ENCODE peak calls at places on chromosome 14, in four cellular contexts. One of them, this sample, is unnamed.

GRCh38 chr14:26841920-26842741 is 244.3 kb upstream of the NOVA1 start:
- DNase-seq in uterus: peak; percentile 66
- DNase-seq in fibroblast of villous mesenchyme: peak; percentile 98
- DNase-seq in fibroblast of pulmonary artery: peak; percentile 100
- DNase-seq in this sample: peak; percentile 99

GRCh38 chr14:103519043-103519836 is 3.4 kb downstream of the CKB start:
- DNase-seq in fibroblast of pulmonary artery: peak; percentile 33
- DNase-seq in fibroblast of villous mesenchyme: no peak
- DNase-seq in uterus: peak; percentile 31
- DNase-seq in this sample: peak; percentile 48

GRCh38 chr14:104970231-104971068 is 7.7 kb downstream of the AHNAK2 start:
- DNase-seq in uterus: peak; percentile 92
- DNase-seq in fibroblast of villous mesenchyme: peak; percentile 87
- DNase-seq in fibroblast of pulmonary artery: peak; percentile 80
- DNase-seq in this sample: peak; percentile 88

GRCh38 chr14:55448146-55448614 is 7.8 kb upstream of the TBPL2 start:
- DNase-seq in fibroblast of pulmonary artery: peak; percentile 92
- DNase-seq in uterus: no peak
- DNase-seq in fibroblast of villous mesenchyme: peak; percentile 91
- DNase-seq in this sample: peak; percentile 96

GRCh38 chr14:95222151-95222631 is 64.9 kb upstream of the DICER1 start:
- DNase-seq in fibroblast of pulmonary artery: peak; percentile 52
- DNase-seq in fibroblast of villous mesenchyme: peak; percentile 39
- DNase-seq in uterus: peak; percentile 64
- DNase-seq in this sample: peak; percentile 55

GRCh38 chr14:30296956-30297405 is 262.0 kb upstream of the G2E3 start:
- DNase-seq in fibroblast of pulmonary artery: no peak
- DNase-seq in fibroblast of villous mesenchyme: no peak
- DNase-seq in uterus: no peak
- DNase-seq in this sample: no peak

GRCh38 chr14:65439117-65439516 is 26.6 kb downstream of the FUT8 start:
- DNase-seq in fibroblast of villous mesenchyme: no peak
- DNase-seq in uterus: no peak
- DNase-seq in fibroblast of pulmonary artery: no peak
- DNase-seq in this sample: no peak

GRCh38 chr14:59829941-59830734 is 40.4 kb downstream of the RTN1 start:
- DNase-seq in fibroblast of pulmonary artery: peak; percentile 23
- DNase-seq in fibroblast of villous mesenchyme: no peak
- DNase-seq in uterus: no peak
- DNase-seq in this sample: peak; percentile 39

DNA sequence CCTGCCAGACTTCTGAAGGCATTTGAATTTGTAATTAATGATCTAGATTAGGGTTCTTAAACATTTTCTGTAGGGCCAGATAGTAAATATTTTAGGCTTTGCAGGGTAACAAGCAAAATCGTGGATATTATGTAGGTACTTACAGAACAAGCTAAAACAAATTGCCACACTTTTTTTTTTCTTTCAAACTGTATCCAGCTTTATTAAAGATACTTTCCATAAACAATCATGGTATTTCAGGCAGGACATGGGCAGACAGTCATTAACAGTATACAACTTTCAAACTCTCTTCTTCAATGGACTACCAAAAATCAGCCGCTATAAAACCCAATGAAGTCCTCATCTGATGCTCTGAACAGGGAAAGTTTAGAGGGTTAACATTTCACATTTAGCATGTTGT is 9.6 kb downstream of the TRMT5 start:
- DNase-seq in uterus: no peak
- DNase-seq in fibroblast of pulmonary artery: no peak
- DNase-seq in fibroblast of villous mesenchyme: peak; percentile 30
- DNase-seq in this sample: no peak
- H3K4me3 ChIP-seq in uterus: no peak overlapping the region
- H3K4me3 ChIP-seq in fibroblast of pulmonary artery: no peak overlapping the region
- H3K4me3 ChIP-seq in fibroblast of villous mesenchyme: no peak overlapping the region
- H3K4me3 ChIP-seq in this sample: no peak overlapping the region

DNA sequence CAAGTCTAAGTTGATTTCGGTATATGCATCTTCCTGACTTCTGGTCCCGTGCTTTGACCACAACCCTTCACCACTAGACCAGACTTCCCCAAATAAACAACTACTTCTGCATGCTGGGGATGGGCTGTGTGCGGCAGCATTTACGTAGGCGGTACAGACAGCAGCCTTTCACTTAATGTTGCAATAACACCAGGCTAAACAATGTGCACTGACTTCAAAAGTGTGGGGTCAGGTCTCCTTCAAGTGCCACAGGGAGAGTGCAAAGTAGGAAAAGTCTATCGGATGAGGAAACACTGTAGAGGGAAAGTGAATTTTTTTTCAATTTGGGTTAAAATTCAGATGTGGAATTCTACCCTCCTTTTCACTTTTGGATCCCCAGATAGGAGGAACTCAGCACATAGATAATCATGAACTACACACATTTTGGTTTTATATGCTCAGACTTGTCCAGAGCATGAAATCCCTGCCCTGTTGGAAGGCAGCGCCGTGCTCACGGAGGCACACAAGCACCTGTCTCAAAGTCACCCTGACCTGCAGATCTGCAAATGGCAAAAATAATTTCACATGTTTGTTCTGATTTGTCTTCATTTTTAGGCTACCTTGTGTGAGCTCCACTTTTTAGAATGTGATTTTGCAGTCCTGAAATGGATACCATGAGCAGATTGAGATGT is 3.6 kb upstream of the FOS start:
- DNase-seq in fibroblast of pulmonary artery: no peak
- DNase-seq in fibroblast of villous mesenchyme: peak; percentile 95
- DNase-seq in uterus: no peak
- DNase-seq in this sample: peak; percentile 44
- TF ChIP-seq CTCF in fibroblast of pulmonary artery: no peak
- TF ChIP-seq CTCF in fibroblast of villous mesenchyme: no peak
- TF ChIP-seq CTCF in uterus: no peak
- TF ChIP-seq CTCF in this sample: no peak

GRCh38 chr14:21917699-21918436 is 244.2 kb upstream of the OR4E1 start:
- DNase-seq in fibroblast of villous mesenchyme: peak; percentile 45
- DNase-seq in fibroblast of pulmonary artery: peak; percentile 68
- DNase-seq in uterus: no peak
- DNase-seq in this sample: peak; percentile 63
- H3K4me3 ChIP-seq in fibroblast of villous mesenchyme: no peak overlapping the region
- H3K4me3 ChIP-seq in fibroblast of pulmonary artery: no peak overlapping the region
- H3K4me3 ChIP-seq in uterus: no peak overlapping the region
- H3K4me3 ChIP-seq in this sample: no peak overlapping the region

DNA sequence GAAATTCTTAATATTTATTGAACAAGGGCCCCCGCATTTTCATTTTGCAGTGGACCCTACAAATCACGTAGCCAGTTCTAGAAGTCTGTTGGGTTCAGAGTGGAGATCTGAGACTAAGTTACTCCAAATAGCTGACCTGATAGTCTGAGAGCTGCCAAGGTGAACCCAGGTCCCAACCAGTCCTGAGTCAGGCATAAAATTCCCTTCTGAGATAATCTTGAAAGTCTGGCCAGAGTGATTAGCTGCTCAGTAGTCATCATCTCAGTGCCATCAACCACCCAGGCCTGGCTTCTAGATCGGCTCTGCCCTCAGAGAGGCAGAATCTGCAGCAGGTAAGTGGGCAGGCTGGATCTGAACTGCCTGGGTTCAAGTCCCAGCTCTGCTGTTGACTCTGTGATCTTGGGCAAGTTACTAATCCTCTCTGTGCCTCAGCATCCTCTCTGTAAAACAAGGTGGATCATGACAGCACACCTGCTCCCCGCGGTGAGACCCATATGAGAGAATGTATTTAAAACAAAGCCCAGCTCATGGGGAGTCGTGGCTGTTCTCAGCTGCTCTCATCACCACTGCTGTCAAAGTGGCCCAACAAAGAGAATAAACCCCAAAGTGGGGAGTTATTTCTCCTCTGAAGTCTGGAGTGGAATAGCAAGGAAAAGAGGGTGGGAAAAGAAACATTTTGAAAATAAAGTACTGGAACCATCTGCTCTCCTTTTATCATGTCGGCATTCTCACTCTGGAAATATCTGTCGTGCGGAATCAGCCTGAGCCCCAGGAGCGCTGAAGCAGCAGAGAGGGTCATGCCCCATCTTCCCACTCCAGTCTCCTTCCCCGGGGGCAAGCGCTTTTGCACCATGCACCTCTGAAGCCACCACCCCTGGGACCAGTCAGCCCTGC is 193.3 kb downstream of the DPF3 start:
- DNase-seq in fibroblast of pulmonary artery: no peak
- DNase-seq in fibroblast of villous mesenchyme: no peak
- DNase-seq in uterus: no peak
- DNase-seq in this sample: no peak
- TF ChIP-seq CTCF in fibroblast of pulmonary artery: no peak
- TF ChIP-seq CTCF in fibroblast of villous mesenchyme: no peak
- TF ChIP-seq CTCF in uterus: no peak
- TF ChIP-seq CTCF in this sample: no peak